ENCODE peak calls at places on chromosome 11, in six cellular contexts. V is adrenal gland; A is mucosa of descending colon; J is NCI-H1930; E is transverse colon; L is stimulated activated CD4-positive, alpha-beta T cell treated with anti-CD3 and anti-CD28 coated beads, Interleukin-4, amount 100 ng/mL, for 24 hours. D is an unnamed sample.

GRCh38 chr11:71940561-71941219 is 11.8 kb downstream of the RNF121 start:
- DNase-seq in V (no peak), A (no peak), J (no peak), E (no peak), L (no peak), D (no peak)

GRCh38 chr11:101083334-101083733 is 46.3 kb downstream of the PGR start:
- DNase-seq in V (no peak), A (no peak), J (no peak), E (no peak), L (no peak), D (no peak)

GRCh38 chr11:100739636-100740035 is 52.5 kb downstream of the ARHGAP42 start:
- DNase-seq in V (no peak), A (no peak), J (no peak), E (no peak), L (no peak), D (no peak)

GRCh38 chr11:68934666-68935065 is 31.0 kb downstream of the IGHMBP2 start:
- DNase-seq in V (no peak), A (no peak), J (no peak), E (no peak), L (no peak), D (no peak)

GRCh38 chr11:86069408-86070086 is 663 bp upstream of the PICALM start:
- DNase-seq in V (peak), A (peak), J (no peak), E (peak), L (no peak), D (no peak)

GRCh38 chr11:100999756-101000155 is 129.9 kb downstream of the PGR start:
- DNase-seq in V (no peak), A (no peak), J (no peak), E (no peak), L (no peak), D (no peak)

GRCh38 chr11:45141631-45142030 is 4.8 kb upstream of the PRDM11 start:
- DNase-seq in V (no peak), A (no peak), J (no peak), E (no peak), L (no peak), D (no peak)

GRCh38 chr11:111905391-111905790 is 6.2 kb downstream of the CRYAB start:
- DNase-seq in V (no peak), A (no peak), J (no peak), E (no peak), L (no peak), D (no peak)

GRCh38 chr11:100434821-100435641 is 252.1 kb upstream of the ARHGAP42 start:
- DNase-seq in V (no peak), A (no peak), J (no peak), E (no peak), L (no peak), D (no peak)

GRCh38 chr11:6205366-6205765 is at the start of gene C11orf42:
- DNase-seq in V (no peak), A (no peak), J (no peak), E (no peak), L (no peak), D (no peak)

GRCh38 chr11:65663634-65664200 is 1.0 kb upstream of the RELA start:
- DNase-seq in V (peak), A (peak), J (no peak), E (peak), L (peak), D (no peak)

GRCh38 chr11:102497061-102497460 is 33.5 kb downstream of the MMP7 start:
- DNase-seq in V (no peak), A (no peak), J (no peak), E (no peak), L (no peak), D (no peak)

GRCh38 chr11:65218446-65218845 is 36.7 kb downstream of the CAPN1 start:
- DNase-seq in V (no peak), A (no peak), J (no peak), E (no peak), L (no peak), D (no peak)

GRCh38 chr11:4881860-4882500 is at the start of gene OR51T1:
- DNase-seq in V (no peak), A (no peak), J (no peak), E (no peak), L (no peak), D (no peak)

GRCh38 chr11:2777396-2777795 is 77.6 kb upstream of the KCNQ1OT1 start:
- DNase-seq in V (peak), A (no peak), J (no peak), E (no peak), L (no peak), D (no peak)

GRCh38 chr11:236774-237767 is at the start of gene PSMD13:
- DNase-seq in V (peak), A (peak), J (peak), E (peak), L (peak), D (peak)

GRCh38 chr11:79413258-79413657 is 27.6 kb downstream of the TENM4 start:
- DNase-seq in V (peak), A (peak), J (no peak), E (peak), L (no peak), D (peak)

GRCh38 chr11:68106165-68106940 is 14.8 kb downstream of the CHKA start:
- DNase-seq in V (no peak), A (peak), J (no peak), E (peak), L (no peak), D (no peak)

GRCh38 chr11:63998558-63999348 is 12.5 kb downstream of the OTUB1 start:
- DNase-seq in V (no peak), A (no peak), J (peak), E (no peak), L (no peak), D (no peak)

GRCh38 chr11:96464695-96465307 is 75.0 kb downstream of the JRKL start:
- DNase-seq in V (no peak), A (peak), J (peak), E (no peak), L (peak), D (no peak)

GRCh38 chr11:80519591-80520258 is 1078.9 kb upstream of the TENM4 start:
- DNase-seq in V (no peak), A (peak), J (no peak), E (no peak), L (no peak), D (no peak)

GRCh38 chr11:17887779-17888178 is 125.1 kb downstream of the SERGEF start:
- DNase-seq in V (no peak), A (no peak), J (no peak), E (no peak), L (no peak), D (no peak)

GRCh38 chr11:28675183-28675582 is 567.0 kb downstream of the METTL15 start:
- DNase-seq in V (no peak), A (no peak), J (no peak), E (no peak), L (no peak), D (no peak)

GRCh38 chr11:61793829-61794204 is 1.1 kb downstream of the FEN1 start:
- DNase-seq in V (no peak), A (no peak), J (no peak), E (no peak), L (no peak), D (no peak)

GRCh38 chr11:70333206-70333605 is 62.7 kb downstream of the PPFIA1 start:
- DNase-seq in V (no peak), A (no peak), J (no peak), E (no peak), L (no peak), D (no peak)

GRCh38 chr11:8812438-8812837 is 98.6 kb upstream of the AKIP1 start:
- DNase-seq in V (peak), A (no peak), J (no peak), E (no peak), L (no peak), D (no peak)

GRCh38 chr11:76225122-76225584 is 18.9 kb upstream of the WNT11 start:
- DNase-seq in V (no peak), A (no peak), J (no peak), E (no peak), L (no peak), D (no peak)

GRCh38 chr11:99791354-99791753 is 770.6 kb downstream of the CNTN5 start:
- DNase-seq in V (no peak), A (no peak), J (no peak), E (no peak), L (no peak), D (no peak)

GRCh38 chr11:124661553-124661952 is 12.0 kb downstream of the SIAE start:
- DNase-seq in V (no peak), A (no peak), J (no peak), E (no peak), L (no peak), D (no peak)

GRCh38 chr11:75148436-75148983 is 2.4 kb upstream of the SLCO2B1 start:
- DNase-seq in V (no peak), A (no peak), J (no peak), E (no peak), L (no peak), D (no peak)

GRCh38 chr11:819129-819931 is 616 bp downstream of the PNPLA2 start:
- DNase-seq in V (peak), A (peak), J (peak), E (peak), L (peak), D (peak)

GRCh38 chr11:107590460-107591097 is 368 bp upstream of the ELMOD1 start:
- DNase-seq in V (no peak), A (no peak), J (no peak), E (no peak), L (no peak), D (no peak)

GRCh38 chr11:2436013-2436520 is 8.2 kb downstream of the TRPM5 start:
- DNase-seq in V (no peak), A (no peak), J (no peak), E (no peak), L (no peak), D (no peak)

GRCh38 chr11:12669930-12670329 is 4.3 kb upstream of the TEAD1 start:
- DNase-seq in V (no peak), A (no peak), J (no peak), E (no peak), L (no peak), D (no peak)

GRCh38 chr11:86265194-86265593 is 20.6 kb downstream of the EED start:
- DNase-seq in V (no peak), A (no peak), J (no peak), E (no peak), L (no peak), D (no peak)

GRCh38 chr11:62573592-62574362 is at the start of gene EEF1G:
- DNase-seq in V (peak), A (peak), J (peak), E (peak), L (peak), D (peak)

GRCh38 chr11:33358150-33358831 is 101.1 kb downstream of the HIPK3 start:
- DNase-seq in V (no peak), A (no peak), J (no peak), E (no peak), L (no peak), D (no peak)

GRCh38 chr11:6736495-6737121 is 35.2 kb downstream of the OR2AG2 start:
- DNase-seq in V (no peak), A (no peak), J (no peak), E (no peak), L (no peak), D (no peak)

GRCh38 chr11:8706673-8707432 is 24.3 kb downstream of the RPL27A start:
- DNase-seq in V (no peak), A (no peak), J (no peak), E (no peak), L (no peak), D (no peak)

GRCh38 chr11:17954395-17955252 is 58.2 kb downstream of the SERGEF start:
- DNase-seq in V (no peak), A (no peak), J (no peak), E (no peak), L (no peak), D (no peak)

D was measured in omental fat pad.